ENCODE peak calls at places on chromosomes 6 and 20, in five cellular contexts. P is cardiac fibroblast, V is Calu3, O is HFFc6, L is dorsolateral prefrontal cortex. X is an unnamed sample.
A peak's percentile ranks its signal among the peaks of the same experiment; 100 is the strongest.

GRCh38 chr6:35363293-35363750 is 21.0 kb downstream of the PPARD start:
- DNase-seq in P (peak; percentile 68), V (no peak), O (no peak), L (no peak), X (no peak)

GRCh38 chr6:75600694-75601265 is 900 bp upstream of the SENP6 start:
- DNase-seq in P (peak; percentile 28), V (no peak), O (no peak), L (no peak), X (no peak)

GRCh38 chr6:149862901-149863595 is 1.1 kb downstream of the LRP11 start:
- DNase-seq in P (peak; percentile 63), V (peak; percentile 62), O (peak; percentile 88), L (peak; percentile 47), X (no peak)

GRCh38 chr6:125906158-125906998 is 50.2 kb upstream of the HINT3 start:
- DNase-seq in P (peak; percentile 55), V (peak; percentile 58), O (peak; percentile 24), L (no peak), X (no peak)

GRCh38 chr6:150249261-150249660 is 106.4 kb downstream of the PPP1R14C start:
- DNase-seq in P (no peak), V (no peak), O (peak; percentile 68), L (no peak), X (no peak)

GRCh38 chr20:1893721-1894470 is 1.3 kb upstream of the SIRPA start:
- DNase-seq in P (peak; percentile 78), V (peak; percentile 9), O (no peak), L (no peak), X (no peak)

GRCh38 chr6:30646450-30647038 is 389 bp upstream of the C6orf136 start:
- DNase-seq in P (peak; percentile 94), V (no peak), O (peak; percentile 87), L (peak; percentile 94), X (no peak)

GRCh38 chr6:10794239-10794638 is 44.1 kb downstream of the MAK start:
- DNase-seq in P (no peak), V (no peak), O (no peak), L (no peak), X (no peak)

GRCh38 chr20:1874534-1875168 is 20.6 kb upstream of the SIRPA start:
- DNase-seq in P (peak; percentile 29), V (peak; percentile 9), O (no peak), L (no peak), X (no peak)

GRCh38 chr6:130075879-130076278 is 57.5 kb downstream of the L3MBTL3 start:
- DNase-seq in P (no peak), V (no peak), O (no peak), L (no peak), X (no peak)

GRCh38 chr20:2000286-2000685 is 6.4 kb upstream of the PDYN start:
- DNase-seq in P (no peak), V (no peak), O (no peak), L (no peak), X (no peak)

GRCh38 chr6:117555262-117555849 is 47.0 kb downstream of the GOPC start:
- DNase-seq in P (no peak), V (no peak), O (no peak), L (no peak), X (no peak)

GRCh38 chr20:1648101-1648500 is 9.5 kb downstream of the SIRPG start:
- DNase-seq in P (no peak), V (no peak), O (no peak), L (no peak), X (no peak)

GRCh38 chr6:52022675-52023074 is 64.7 kb downstream of the PKHD1 start:
- DNase-seq in P (no peak), V (no peak), O (no peak), L (no peak), X (no peak)

GRCh38 chr6:2275207-2275891 is 29.9 kb upstream of the GMDS start:
- DNase-seq in P (peak; percentile 44), V (no peak), O (peak; percentile 21), L (no peak), X (no peak)

GRCh38 chr6:167292301-167293087 is 1.4 kb downstream of the UNC93A start:
- DNase-seq in P (no peak), V (no peak), O (no peak), L (no peak), X (no peak)

GRCh38 chr20:63248835-63249591 is 5.2 kb downstream of the NKAIN4 start:
- DNase-seq in P (no peak), V (no peak), O (no peak), L (no peak), X (no peak)

GRCh38 chr6:149463781-149464180 is 21.0 kb downstream of the ZC3H12D start:
- DNase-seq in P (no peak), V (no peak), O (peak; percentile 10), L (no peak), X (no peak)

GRCh38 chr20:55649254-55649653 is 356.1 kb downstream of the CBLN4 start:
- DNase-seq in P (no peak), V (no peak), O (no peak), L (no peak), X (no peak)

GRCh38 chr20:12414446-12415274 is 497.0 kb downstream of the BTBD3 start:
- DNase-seq in P (peak; percentile 7), V (no peak), O (no peak), L (no peak), X (no peak)

GRCh38 chr6:129104560-129104959 is 221.6 kb downstream of the LAMA2 start:
- DNase-seq in P (no peak), V (no peak), O (no peak), L (no peak), X (no peak)

GRCh38 chr6:22071655-22072054 is 225.2 kb downstream of the PRL start:
- DNase-seq in P (peak; percentile 53), V (no peak), O (peak; percentile 21), L (no peak), X (no peak)

DNA sequence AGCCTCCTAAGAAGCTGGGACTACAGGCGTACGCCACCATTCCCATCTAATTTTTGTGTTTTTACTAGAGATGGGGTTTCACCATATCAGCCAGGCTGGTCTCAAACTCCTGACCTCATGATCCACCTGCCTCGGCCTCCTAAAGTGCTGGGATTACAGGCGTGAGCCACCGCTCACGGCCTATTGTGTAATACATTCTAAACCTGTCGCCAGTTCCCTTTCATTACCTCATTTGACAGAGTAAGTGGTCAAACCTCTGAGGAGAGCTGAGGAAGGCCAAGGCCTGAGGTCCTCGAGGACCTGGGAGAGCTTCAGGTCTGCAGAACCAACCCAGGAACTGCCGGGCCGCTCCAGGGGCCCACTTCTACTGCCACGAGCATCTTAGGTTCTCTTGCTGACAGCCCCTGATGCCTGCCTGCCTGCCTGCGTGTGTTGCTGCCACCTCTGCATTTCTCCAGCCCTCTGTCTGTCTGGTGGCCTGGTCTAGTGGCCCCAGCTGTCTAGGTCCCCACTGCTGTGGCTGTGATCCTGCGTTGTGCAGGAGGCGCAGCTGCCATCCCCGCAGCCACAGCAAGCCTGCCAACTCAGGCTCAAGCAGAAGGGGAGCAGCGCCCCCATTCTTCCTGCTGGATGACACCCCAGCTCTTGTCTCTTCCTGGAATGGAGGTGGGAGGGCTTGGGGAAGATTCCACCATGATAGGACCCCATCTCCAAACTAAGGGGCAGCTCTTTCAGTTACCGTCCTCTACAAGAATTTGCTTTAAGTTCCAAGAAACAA is 45.3 kb downstream of the PRR18 start:
- DNase-seq in P (no peak), V (no peak), O (no peak), L (no peak), X (no peak)
- TF ChIP-seq CTCF in P (no peak), V (no peak), O (no peak), L (no peak), X (no peak)

GRCh38 chr6:144286503-144287393 is 1.6 kb downstream of the UTRN start:
- DNase-seq in P (peak; percentile 92), V (peak; percentile 68), O (peak; percentile 89), L (no peak), X (no peak)
- TF ChIP-seq CTCF in P (no peak), V (no peak), O (peak; percentile 5), L (no peak), X (no peak)

GRCh38 chr6:6861995-6862394 is 245.8 kb upstream of the RREB1 start:
- DNase-seq in P (no peak), V (no peak), O (no peak), L (no peak), X (no peak)
- TF ChIP-seq CTCF in P (no peak), V (no peak), O (no peak), L (no peak), X (no peak)

GRCh38 chr6:139373154-139373927 is 1.1 kb downstream of the CITED2 start:
- DNase-seq in P (peak; percentile 55), V (peak; percentile 65), O (peak; percentile 84), L (peak; percentile 58), X (no peak)
- TF ChIP-seq CTCF in P (peak; percentile 15), V (peak; percentile 18), O (peak; percentile 53), L (peak; percentile 43), X (peak; percentile 25)

GRCh38 chr20:50133041-50133440 is 20.1 kb upstream of the UBE2V1 start:
- DNase-seq in P (no peak), V (no peak), O (no peak), L (no peak), X (no peak)

GRCh38 chr20:50130995-50131394 is 18.0 kb upstream of the UBE2V1 start:
- DNase-seq in P (no peak), V (no peak), O (peak; percentile 53), L (no peak), X (no peak)

GRCh38 chr20:50136822-50137599 is 16.5 kb downstream of the PEDS1 start:
- DNase-seq in P (peak; percentile 76), V (no peak), O (no peak), L (no peak), X (no peak)

GRCh38 chr20:50130346-50130703 is 17.4 kb upstream of the UBE2V1 start:
- DNase-seq in P (peak; percentile 39), V (no peak), O (peak; percentile 50), L (no peak), X (no peak)

GRCh38 chr20:50133474-50134217 is 19.9 kb downstream of the PEDS1 start:
- DNase-seq in P (no peak), V (no peak), O (no peak), L (no peak), X (no peak)
- TF ChIP-seq CTCF in P (peak; percentile 34), V (peak; percentile 32), O (peak; percentile 62), L (no peak), X (no peak)

X was measured in D721Med.